ENCODE peak calls at places on chromosomes 2 and 18, in ten cellular contexts. Z, M, J, Q, F, V, G, P, D and E are unnamed samples.

GRCh38 chr2:222295368-222296041 is 3.3 kb downstream of the PAX3 start:
- DNase-seq in F (no peak), Z (no peak), D (peak), V (no peak), G (no peak), M (no peak), Q (no peak), J (peak), P (no peak), E (no peak)

GRCh38 chr2:165794520-165794882 is 454 bp upstream of the GALNT3 start:
- DNase-seq in Z (peak), J (peak), Q (peak), P (peak), F (no peak), D (no peak), M (no peak), G (peak), V (peak), E (no peak)

GRCh38 chr18:10892801-10893595 is 256.4 kb downstream of the PIEZO2 start:
- DNase-seq in M (peak), F (no peak), P (no peak), Q (no peak), V (no peak), Z (no peak), J (no peak), G (no peak), D (no peak), E (no peak)

GRCh38 chr2:42961385-42961800 is 169.0 kb upstream of the HAAO start:
- DNase-seq in F (no peak), D (no peak), J (peak), P (no peak), Z (no peak), V (no peak), M (peak), G (peak), Q (no peak), E (no peak)

GRCh38 chr2:140949932-140950331 is 1180.9 kb downstream of the LRP1B start:
- DNase-seq in Q (no peak), J (no peak), V (no peak), Z (no peak), M (no peak), P (no peak), F (no peak), G (no peak), D (no peak), E (no peak)

GRCh38 chr2:126885701-126886121 is 13.0 kb upstream of the TEX51 start:
- DNase-seq in M (no peak), V (peak), D (peak), Z (peak), J (peak), F (no peak), Q (no peak), G (no peak), P (no peak), E (no peak)

GRCh38 chr2:118975133-118975532 is 33.1 kb downstream of the MARCO start:
- DNase-seq in D (no peak), M (no peak), V (no peak), J (no peak), P (no peak), G (no peak), F (no peak), Z (no peak), Q (no peak), E (no peak)

GRCh38 chr2:96872591-96873349 is 2.9 kb upstream of the SEMA4C start:
- DNase-seq in F (no peak), M (no peak), P (no peak), D (no peak), Z (peak), G (no peak), Q (no peak), V (no peak), J (peak), E (no peak)

GRCh38 chr2:237889811-237890210 is 30.4 kb downstream of the RAMP1 start:
- DNase-seq in J (no peak), F (no peak), M (no peak), P (no peak), Q (no peak), V (no peak), D (no peak), G (no peak), Z (no peak), E (no peak)

GRCh38 chr2:207503234-207503633 is 26.5 kb upstream of the CREB1 start:
- DNase-seq in M (no peak), P (peak), V (no peak), Z (peak), J (peak), F (no peak), D (no peak), Q (no peak), G (peak), E (no peak)

GRCh38 chr2:140759431-140760156 is 1371.2 kb downstream of the LRP1B start:
- DNase-seq in V (no peak), Z (no peak), M (no peak), G (no peak), P (no peak), D (no peak), J (no peak), Q (no peak), F (no peak), E (no peak)

GRCh38 chr2:48525269-48525943 is 4.5 kb upstream of the STON1 start:
- DNase-seq in M (no peak), Z (no peak), Q (no peak), D (no peak), F (no peak), G (no peak), P (no peak), J (no peak), V (no peak), E (no peak)

GRCh38 chr2:10497797-10498251 is 49.7 kb upstream of the ODC1 start:
- DNase-seq in M (no peak), V (no peak), P (peak), G (no peak), Z (peak), J (peak), Q (peak), F (peak), D (peak), E (peak)

GRCh38 chr2:120464448-120464931 is 118.6 kb downstream of the INHBB start:
- DNase-seq in D (no peak), J (no peak), P (no peak), Z (no peak), V (peak), F (no peak), G (no peak), M (no peak), Q (no peak), E (no peak)

GRCh38 chr18:25979358-25979727 is 111.1 kb downstream of the SS18 start:
- DNase-seq in M (no peak), D (no peak), Q (no peak), J (no peak), P (no peak), F (no peak), V (no peak), Z (no peak), G (no peak), E (no peak)

GRCh38 chr2:204445149-204445548 is 100.1 kb upstream of the PARD3B start:
- DNase-seq in G (no peak), V (no peak), Z (no peak), P (no peak), D (no peak), Q (no peak), M (no peak), J (no peak), F (no peak), E (no peak)

GRCh38 chr2:173354601-173355131 is at the start of gene CDCA7:
- DNase-seq in D (peak), Z (peak), P (peak), G (no peak), V (peak), F (no peak), Q (peak), J (peak), M (peak), E (no peak)

GRCh38 chr2:59249441-59250330 is 1008.6 kb upstream of the FANCL start:
- DNase-seq in F (no peak), Q (no peak), D (no peak), Z (no peak), M (peak), G (no peak), J (no peak), V (no peak), P (no peak), E (no peak)

GRCh38 chr2:106189764-106190468 is 4.2 kb downstream of the UXS1 start:
- DNase-seq in D (no peak), Q (no peak), F (no peak), M (no peak), J (peak), P (no peak), G (no peak), Z (peak), V (no peak), E (no peak)

GRCh38 chr2:117980783-117981676 is 32.8 kb downstream of the CCDC93 start:
- DNase-seq in F (peak), D (no peak), Z (peak), Q (no peak), M (no peak), V (no peak), G (no peak), J (peak), P (no peak), E (peak)

GRCh38 chr2:212949786-212950185 is 201.6 kb downstream of the IKZF2 start:
- DNase-seq in F (no peak), J (no peak), V (no peak), P (no peak), D (no peak), G (no peak), Q (no peak), Z (no peak), M (no peak), E (no peak)

GRCh38 chr18:212780-213179 is 54.4 kb downstream of the USP14 start:
- DNase-seq in Q (no peak), D (no peak), Z (no peak), G (no peak), P (no peak), V (no peak), J (no peak), M (no peak), F (no peak), E (no peak)

GRCh38 chr2:220748875-220749479 is 823.1 kb downstream of the EPHA4 start:
- DNase-seq in Z (no peak), Q (no peak), F (no peak), G (no peak), M (peak), V (peak), P (no peak), J (no peak), D (no peak), E (no peak)

GRCh38 chr2:10165282-10165681 is 42.7 kb downstream of the RRM2 start:
- DNase-seq in M (no peak), V (no peak), J (no peak), Q (no peak), Z (no peak), G (no peak), P (no peak), D (no peak), F (no peak), E (no peak)

GRCh38 chr2:240024766-240025165 is 376 bp downstream of the NDUFA10 start:
- DNase-seq in G (no peak), D (no peak), M (peak), F (no peak), Z (no peak), P (no peak), Q (no peak), J (no peak), V (no peak), E (no peak)

GRCh38 chr2:8258406-8258805 is 423.4 kb upstream of the ID2 start:
- DNase-seq in P (no peak), Q (no peak), F (no peak), M (no peak), V (no peak), G (no peak), D (no peak), J (peak), Z (no peak), E (no peak)

GRCh38 chr2:112794841-112795240 is 10.5 kb upstream of the IL1A start:
- DNase-seq in F (no peak), V (no peak), M (no peak), P (no peak), Z (no peak), D (no peak), J (no peak), Q (no peak), G (no peak), E (no peak)
- TF ChIP-seq CTCF in F (no peak), V (no peak), M (no peak), P (no peak), Z (no peak), D (no peak), J (no peak), Q (no peak), G (no peak), E (no peak)

DNA sequence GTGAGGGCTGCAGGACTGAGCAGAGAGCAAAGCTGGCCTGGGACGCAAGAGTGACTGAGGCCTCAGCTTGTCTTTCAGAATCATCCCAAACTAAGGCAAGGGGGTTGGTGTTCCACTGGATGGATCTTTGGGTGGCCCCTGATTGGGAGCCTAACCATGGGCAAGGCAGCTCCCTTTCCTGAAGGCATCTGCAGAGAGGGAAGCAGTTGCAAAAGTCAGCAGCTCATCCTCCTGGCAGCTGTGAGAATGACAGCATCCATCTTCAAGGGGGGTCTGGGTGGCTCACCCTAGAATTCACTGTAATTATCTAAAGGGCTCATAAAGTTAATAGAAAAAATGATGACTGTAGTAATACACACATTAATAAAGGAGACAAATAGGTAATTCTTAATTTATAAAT is 46.5 kb upstream of the RAB31 start:
- DNase-seq in M (no peak), F (no peak), P (no peak), Z (no peak), V (no peak), J (no peak), Q (no peak), G (no peak), D (peak), E (no peak)
- TF ChIP-seq CTCF in M (no peak), F (peak), P (peak), Z (no peak), V (no peak), J (peak), Q (peak), G (no peak), D (peak), E (peak)

GRCh38 chr2:24438106-24438505 is 52.9 kb upstream of the NCOA1 start:
- DNase-seq in F (peak), Z (no peak), D (no peak), G (no peak), J (no peak), Q (no peak), M (no peak), P (no peak), V (no peak), E (peak)

GRCh38 chr2:24434576-24434975 is 56.5 kb upstream of the NCOA1 start:
- DNase-seq in M (no peak), P (no peak), G (no peak), D (no peak), V (no peak), Q (no peak), Z (no peak), J (no peak), F (no peak), E (no peak)

GRCh38 chr2:24439280-24439970 is 51.6 kb upstream of the NCOA1 start:
- DNase-seq in M (no peak), G (no peak), Q (no peak), J (no peak), F (no peak), D (no peak), P (no peak), V (no peak), Z (no peak), E (no peak)

GRCh38 chr2:24435391-24436316 is 55.4 kb upstream of the NCOA1 start:
- DNase-seq in F (no peak), Z (peak), J (peak), D (no peak), Q (no peak), V (no peak), G (peak), M (no peak), P (no peak), E (peak)

GRCh38 chr2:24439971-24440340 is 51.1 kb upstream of the NCOA1 start:
- DNase-seq in G (no peak), P (no peak), J (no peak), D (no peak), V (no peak), Q (no peak), Z (no peak), M (no peak), F (no peak), E (no peak)
- TF ChIP-seq CTCF in G (no peak), P (no peak), J (no peak), D (no peak), V (no peak), Q (no peak), Z (no peak), M (no peak), F (no peak), E (no peak)

DNA sequence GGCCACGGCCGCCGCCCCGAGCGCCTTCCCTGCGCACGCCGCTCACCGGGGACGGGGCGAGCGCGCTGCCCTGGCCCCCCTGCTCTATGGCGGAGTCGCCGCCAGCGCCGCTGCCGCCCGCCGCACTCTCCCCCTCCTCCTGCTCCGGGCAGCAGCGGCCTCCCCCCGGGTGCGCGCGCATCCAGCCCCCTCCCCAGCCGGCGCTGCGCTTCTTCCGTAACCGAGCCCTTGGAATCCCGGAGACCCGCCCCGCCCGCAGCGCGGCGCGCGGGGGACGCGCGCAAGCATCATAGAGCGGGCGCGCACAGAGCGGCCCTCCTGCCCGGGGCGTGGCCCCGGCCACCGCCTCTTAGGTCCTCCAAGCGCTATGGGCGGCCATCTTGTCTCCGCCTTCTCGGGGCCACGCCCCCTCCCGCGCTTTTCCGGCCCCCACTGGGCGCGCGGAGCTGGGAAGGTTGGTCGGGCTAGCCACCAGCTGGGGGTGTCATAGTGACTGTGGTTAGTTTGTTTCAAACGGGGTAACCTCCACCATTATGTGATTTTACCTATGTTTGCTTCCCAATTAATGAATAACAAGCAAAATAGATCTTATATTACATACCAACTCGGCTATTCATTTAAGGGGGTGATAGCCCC is at the start of gene MBD2:
- DNase-seq in Q (peak), F (peak), Z (peak), G (peak), J (peak), P (peak), V (peak), M (peak), D (peak), E (peak)
- TF ChIP-seq CTCF in Q (peak), F (peak), Z (no peak), G (no peak), J (no peak), P (peak), V (peak), M (no peak), D (peak), E (peak)

GRCh38 chr2:23400703-23401102 is 15.7 kb downstream of the KLHL29 start:
- DNase-seq in J (no peak), Q (no peak), P (no peak), F (no peak), G (no peak), M (no peak), D (no peak), Z (no peak), V (no peak), E (no peak)

GRCh38 chr2:23402205-23402740 is 17.3 kb downstream of the KLHL29 start:
- DNase-seq in M (no peak), G (no peak), D (no peak), Q (no peak), V (no peak), Z (no peak), P (no peak), J (no peak), F (no peak), E (no peak)

GRCh38 chr2:23401427-23402204 is 16.6 kb downstream of the KLHL29 start:
- DNase-seq in Z (no peak), Q (no peak), P (no peak), J (no peak), G (no peak), V (no peak), M (no peak), F (no peak), D (no peak), E (no peak)

GRCh38 chr2:23397483-23397882 is 12.5 kb downstream of the KLHL29 start:
- DNase-seq in F (no peak), P (no peak), J (no peak), G (no peak), D (no peak), V (no peak), Z (no peak), M (no peak), Q (no peak), E (no peak)

GRCh38 chr2:23399674-23400261 is 14.8 kb downstream of the KLHL29 start:
- DNase-seq in Z (no peak), Q (no peak), D (no peak), J (no peak), M (no peak), G (no peak), P (peak), V (no peak), F (no peak), E (no peak)
- TF ChIP-seq CTCF in Z (no peak), Q (no peak), D (no peak), J (no peak), M (no peak), G (no peak), P (peak), V (no peak), F (no peak), E (no peak)

GRCh38 chr2:12080360-12080759 is 333.9 kb downstream of the LPIN1 start:
- DNase-seq in G (no peak), D (peak), J (no peak), Z (no peak), V (no peak), M (no peak), Q (no peak), P (no peak), F (no peak), E (no peak)
- TF ChIP-seq CTCF in G (no peak), D (no peak), J (no peak), Z (no peak), V (no peak), M (no peak), Q (no peak), P (no peak), F (no peak), E (no peak)

DNA sequence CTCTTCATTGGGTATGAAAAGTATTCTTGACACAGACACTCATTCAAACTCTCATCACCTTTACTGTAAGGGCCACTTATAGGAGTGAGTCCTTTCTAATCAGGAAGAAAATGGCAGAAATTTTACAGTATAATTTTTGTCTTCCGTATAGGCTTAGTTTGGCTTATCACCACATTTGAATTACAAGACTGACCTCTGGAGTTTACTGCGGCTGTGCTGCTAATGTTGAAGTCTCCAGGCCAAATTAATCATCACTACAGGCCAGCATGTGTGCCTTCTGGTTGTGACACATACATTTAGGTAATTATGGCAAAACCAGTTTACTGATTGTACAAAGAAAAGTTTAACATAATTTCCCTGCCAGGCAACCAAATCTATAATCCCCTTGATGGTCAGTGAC is 753.6 kb upstream of the GCFC2 start:
- DNase-seq in M (no peak), J (no peak), Z (no peak), F (no peak), Q (no peak), P (no peak), D (no peak), V (no peak), G (no peak), E (no peak)
- TF ChIP-seq CTCF in M (no peak), J (no peak), Z (no peak), F (no peak), Q (no peak), P (no peak), D (no peak), V (no peak), G (no peak), E (no peak)